ENCODE peak calls at places on chromosomes 2 and 18, in four cellular contexts. E, C, B and L are unnamed samples. For H3K9me3, the result is how much of the 10 kb centered on the place peaks cover.

GRCh38 chr2:196783431-196784094 is 15.9 kb downstream of the GTF3C3 start:
- DNase-seq in B (no peak), E (no peak), C (no peak), L (no peak)

GRCh38 chr2:37877457-37878315 is 47.4 kb upstream of the RMDN2 start:
- DNase-seq in E (no peak), B (no peak), C (no peak), L (no peak)

GRCh38 chr18:23994361-23994902 is 20.1 kb upstream of the TTC39C start:
- DNase-seq in B (no peak), C (peak), E (peak), L (peak)

GRCh38 chr2:171540437-171540836 is 18.2 kb downstream of the CYBRD1 start:
- DNase-seq in E (no peak), B (no peak), C (no peak), L (no peak)

GRCh38 chr2:79359419-79359818 is 153.4 kb upstream of the CTNNA2 start:
- DNase-seq in E (no peak), B (no peak), C (no peak), L (no peak)

GRCh38 chr2:17309741-17310339 is 208.4 kb downstream of the RAD51AP2 start:
- DNase-seq in C (no peak), E (no peak), B (peak), L (no peak)

GRCh38 chr2:160279813-160280465 is 79.9 kb upstream of the ITGB6 start:
- DNase-seq in E (no peak), B (no peak), C (no peak), L (no peak)

GRCh38 chr2:156826342-156826933 is 390.3 kb downstream of the GPD2 start:
- DNase-seq in C (no peak), B (no peak), E (no peak), L (no peak)

GRCh38 chr2:202044777-202045176 is 11.1 kb downstream of the FZD7 start:
- DNase-seq in C (no peak), E (no peak), B (no peak), L (no peak)

GRCh38 chr18:24027156-24027555 is 12.6 kb downstream of the TTC39C start:
- DNase-seq in C (no peak), E (peak), B (no peak), L (no peak)

GRCh38 chr18:68713131-68713530 is 1.8 kb downstream of the TMX3 start:
- DNase-seq in C (peak), B (no peak), E (no peak), L (no peak)

GRCh38 chr2:30963184-30963583 is 155.9 kb upstream of the CAPN13 start:
- DNase-seq in E (no peak), B (no peak), C (no peak), L (no peak)

GRCh38 chr2:81858998-81859397 is 1554.4 kb upstream of the LRRTM1 start:
- DNase-seq in C (no peak), E (no peak), B (no peak), L (no peak)

GRCh38 chr18:63339920-63340484 is 20.4 kb upstream of the BCL2 start:
- DNase-seq in B (no peak), E (no peak), C (no peak), L (peak)

GRCh38 chr18:63869374-63869773 is 18.1 kb upstream of the SERPINB2 start:
- DNase-seq in C (no peak), B (no peak), E (no peak), L (no peak)

GRCh38 chr2:125730921-125731320 is 925.0 kb upstream of the GYPC start:
- DNase-seq in C (no peak), E (no peak), B (no peak), L (no peak)

GRCh38 chr18:3480827-3481226 is 30.9 kb downstream of the TGIF1 start:
- DNase-seq in C (no peak), B (no peak), E (no peak), L (no peak)

GRCh38 chr2:67936995-67937394 is 125.8 kb downstream of the C1D start:
- DNase-seq in B (no peak), C (no peak), E (no peak), L (no peak)

GRCh38 chr2:219291910-219292490 is 12.8 kb downstream of the DNAJB2 start:
- DNase-seq in B (no peak), C (no peak), E (no peak), L (no peak)

GRCh38 chr2:240885980-240886565 is 9.9 kb downstream of the MAB21L4 start:
- DNase-seq in B (no peak), E (no peak), C (peak), L (no peak)

GRCh38 chr2:1366546-1367134 is 46.6 kb upstream of the TPO start:
- DNase-seq in B (no peak), C (peak), E (peak), L (no peak)

GRCh38 chr2:174117951-174118930 is 130.1 kb downstream of the OLA1 start:
- DNase-seq in E (no peak), B (no peak), C (no peak), L (no peak)

GRCh38 chr2:216183459-216183858 is 74.3 kb downstream of the XRCC5 start:
- DNase-seq in C (no peak), B (no peak), E (no peak), L (no peak)

GRCh38 chr18:77702686-77703085 is 453.0 kb downstream of the GALR1 start:
- DNase-seq in C (no peak), E (no peak), B (peak), L (no peak)

GRCh38 chr2:85168984-85169383 is 35.8 kb downstream of the TCF7L1 start:
- DNase-seq in B (no peak), E (no peak), C (no peak), L (no peak)

GRCh38 chr2:232628466-232629200 is 4.8 kb upstream of the EFHD1 start:
- DNase-seq in C (peak), E (no peak), B (no peak), L (no peak)

GRCh38 chr2:61469424-61470121 is 1.3 kb downstream of the USP34 start:
- DNase-seq in B (no peak), C (no peak), E (no peak), L (no peak)

GRCh38 chr2:59322005-59322404 is 1080.9 kb upstream of the FANCL start:
- DNase-seq in E (no peak), B (no peak), C (no peak), L (no peak)

GRCh38 chr2:220556658-220557057 is 929.2 kb downstream of the SLC4A3 start:
- DNase-seq in B (no peak), C (no peak), E (no peak), L (no peak)

GRCh38 chr18:70072678-70073077 is 125.0 kb upstream of the CD226 start:
- DNase-seq in B (no peak), E (no peak), C (no peak), L (no peak)

DNA sequence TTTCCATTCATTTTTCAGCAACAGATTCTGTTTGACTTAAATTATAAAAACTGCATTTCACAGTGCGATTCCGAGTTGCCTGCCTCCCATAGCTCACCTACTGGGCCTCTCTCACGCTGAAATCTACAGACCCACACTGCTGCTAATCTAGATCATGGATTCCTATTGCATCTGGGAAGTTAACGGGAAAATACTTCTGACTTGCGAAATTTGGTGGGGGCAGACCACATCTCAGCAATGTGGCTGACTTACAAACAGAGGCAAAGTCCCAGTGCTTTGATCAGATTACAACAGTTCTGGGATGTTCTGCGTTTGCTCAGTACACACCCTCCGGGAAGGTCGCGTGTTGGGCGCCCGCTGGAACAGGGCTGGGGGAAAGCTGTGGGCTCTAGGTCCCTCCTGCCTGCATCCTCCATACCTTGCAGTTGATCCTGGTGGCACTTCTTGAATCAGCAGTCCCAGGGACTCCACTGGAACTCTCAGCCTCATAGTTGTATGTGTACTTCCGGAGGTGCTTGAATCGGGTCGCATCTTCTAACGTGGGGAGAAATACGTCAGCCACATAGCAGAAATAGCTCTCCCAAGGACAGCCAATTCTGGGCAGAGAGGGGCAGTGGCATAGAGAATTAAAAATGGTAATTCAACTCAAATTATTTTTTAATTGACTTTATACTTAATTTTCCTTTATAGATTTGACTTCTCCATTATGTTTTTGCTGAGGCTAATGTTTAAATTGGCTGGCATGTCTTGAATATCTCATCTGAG is 1.7 kb downstream of the APOB start:
- DNase-seq in E (no peak), C (no peak), B (no peak), L (no peak)
- H3K27ac ChIP-seq in E (no peak), C (no peak), B (no peak), L (no peak)

GRCh38 chr2:238475571-238475970 is 48.8 kb downstream of the ASB1 start:
- DNase-seq in E (no peak), B (no peak), C (no peak), L (no peak)

GRCh38 chr2:238473014-238473413 is 46.3 kb downstream of the ASB1 start:
- DNase-seq in B (no peak), E (no peak), C (no peak), L (no peak)

GRCh38 chr2:238473523-238473922 is 46.8 kb downstream of the ASB1 start:
- DNase-seq in B (no peak), C (no peak), E (no peak), L (no peak)

GRCh38 chr2:238476258-238476657 is 49.5 kb downstream of the ASB1 start:
- DNase-seq in C (no peak), E (no peak), B (no peak), L (no peak)

DNA sequence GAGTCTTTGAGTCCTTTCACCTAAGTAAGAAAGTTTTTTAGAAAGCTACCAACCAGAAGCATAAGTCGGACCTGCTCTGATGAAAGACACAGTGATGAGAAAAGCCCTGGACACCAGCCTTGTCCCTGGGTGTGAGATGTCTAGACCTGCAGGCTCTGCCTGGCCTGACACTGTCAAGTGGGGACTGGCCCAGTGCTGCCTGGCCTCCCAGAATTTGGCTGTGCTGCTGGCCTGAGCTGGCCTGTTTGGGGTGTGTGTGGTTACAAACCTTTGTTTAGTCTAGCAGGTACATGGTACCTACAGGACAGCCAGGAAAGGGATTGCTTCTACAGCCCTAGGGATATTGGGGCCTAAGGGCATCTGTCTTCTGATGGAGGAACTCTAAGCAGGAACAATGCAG is 48.3 kb downstream of the ASB1 start:
- DNase-seq in B (no peak), E (no peak), C (no peak), L (no peak)
- H3K9me3 ChIP-seq in B (under half), E (under half), C (under half), L (under half)

GRCh38 chr2:239312081-239312501 is 88.7 kb downstream of the HDAC4 start:
- DNase-seq in E (peak), B (no peak), C (no peak), L (no peak)

GRCh38 chr2:239310401-239311061 is 90.3 kb downstream of the HDAC4 start:
- DNase-seq in E (no peak), C (no peak), B (no peak), L (no peak)

GRCh38 chr2:239309398-239310245 is 91.2 kb downstream of the HDAC4 start:
- DNase-seq in C (peak), B (no peak), E (no peak), L (no peak)

GRCh38 chr2:239312741-239313246 is 88.0 kb downstream of the HDAC4 start:
- DNase-seq in E (peak), B (no peak), C (peak), L (no peak)

GRCh38 chr2:239311132-239312040 is 89.4 kb downstream of the HDAC4 start:
- DNase-seq in B (no peak), E (no peak), C (no peak), L (no peak)
- H3K27ac ChIP-seq in B (no peak), E (no peak), C (no peak), L (no peak)

GRCh38 chr18:22663378-22663777 is 245.7 kb upstream of the CTAGE1 start:
- DNase-seq in B (no peak), C (no peak), E (no peak), L (no peak)

GRCh38 chr18:22658318-22658717 is 240.6 kb upstream of the CTAGE1 start:
- DNase-seq in B (no peak), C (no peak), E (no peak), L (no peak)

GRCh38 chr18:22657619-22658018 is 239.9 kb upstream of the CTAGE1 start:
- DNase-seq in B (no peak), E (no peak), C (no peak), L (no peak)
- H3K9me3 ChIP-seq in B (under half), E (under half), C (under half), L (under half)

GRCh38 chr2:26758790-26759321 is 5.2 kb upstream of the SLC35F6 start:
- DNase-seq in E (no peak), C (peak), B (no peak), L (no peak)
- H3K27ac ChIP-seq in E (peak), C (peak), B (no peak), L (no peak)

GRCh38 chr2:28362991-28363521 is 29.6 kb upstream of the FOSL2 start:
- DNase-seq in B (no peak), E (no peak), C (no peak), L (no peak)
- H3K9me3 ChIP-seq in B (under half), E (under half), C (under half), L (under half)

GRCh38 chr2:104049433-104049832 is 804.5 kb upstream of the POU3F3 start:
- DNase-seq in C (no peak), B (no peak), E (no peak), L (no peak)
- H3K27ac ChIP-seq in C (no peak), B (no peak), E (peak), L (no peak)

GRCh38 chr2:42998721-42999120 is 206.3 kb upstream of the HAAO start:
- DNase-seq in C (no peak), E (peak), B (no peak), L (no peak)
- H3K9me3 ChIP-seq in C (under half), E (under half), B (under half), L (under half)

GRCh38 chr2:3398837-3399236 is 19.3 kb downstream of the TRAPPC12 start:
- DNase-seq in E (no peak), C (no peak), B (no peak), L (no peak)

GRCh38 chr2:3399829-3400228 is 20.3 kb downstream of the TRAPPC12 start:
- DNase-seq in E (no peak), C (peak), B (no peak), L (no peak)

GRCh38 chr2:3403587-3404334 is 24.3 kb downstream of the TRAPPC12 start:
- DNase-seq in B (no peak), E (no peak), C (no peak), L (no peak)

GRCh38 chr2:3396920-3397559 is 17.5 kb downstream of the TRAPPC12 start:
- DNase-seq in C (no peak), B (no peak), E (no peak), L (no peak)

DNA sequence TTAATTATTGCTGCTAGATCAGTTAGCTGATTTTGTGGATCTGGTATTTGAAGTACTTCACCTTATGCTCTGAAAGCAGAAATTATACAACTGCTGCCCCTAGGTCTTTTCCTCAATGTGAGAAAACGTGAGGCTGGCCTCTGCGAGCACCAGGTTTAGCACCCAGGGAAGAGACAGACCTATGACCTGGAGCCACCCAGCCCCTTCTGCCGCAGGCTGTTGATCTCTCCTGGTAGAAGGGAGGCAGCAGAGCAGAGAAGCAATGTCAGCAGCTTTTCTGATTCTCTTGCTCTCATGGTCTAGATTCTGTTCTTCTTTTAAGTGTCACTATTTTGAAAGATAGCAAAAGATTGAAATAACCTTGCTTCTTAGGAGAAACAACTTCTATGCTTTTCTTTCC is 19.9 kb downstream of the TRAPPC12 start:
- DNase-seq in E (no peak), C (no peak), B (no peak), L (no peak)
- H3K27ac ChIP-seq in E (no peak), C (no peak), B (no peak), L (no peak)